ENCODE peak calls at places on chromosome 15, in seven cellular contexts. Q, P, R, D, M, K and O are unnamed samples.

GRCh38 chr15:91068436-91068835 is 31.6 kb upstream of the SV2B start:
- DNase-seq in Q (no peak), P (no peak), R (no peak), D (no peak), M (no peak), K (no peak), O (no peak)

GRCh38 chr15:90003736-90004135 is 2.6 kb downstream of the ZNF710 start:
- DNase-seq in Q (no peak), P (no peak), R (no peak), D (no peak), M (no peak), K (no peak), O (no peak)

GRCh38 chr15:64699767-64700388 is 75.5 kb downstream of the RBPMS2 start:
- DNase-seq in Q (no peak), P (no peak), R (no peak), D (peak), M (peak), K (no peak), O (no peak)

GRCh38 chr15:51093865-51094605 is 671 bp downstream of the TNFAIP8L3 start:
- DNase-seq in Q (peak), P (no peak), R (no peak), D (peak), M (peak), K (no peak), O (peak)

GRCh38 chr15:58517682-58518525 is 86.1 kb downstream of the LIPC start:
- DNase-seq in Q (peak), P (no peak), R (no peak), D (no peak), M (no peak), K (no peak), O (peak)

GRCh38 chr15:60423540-60423939 is 25.8 kb upstream of the ANXA2 start:
- DNase-seq in Q (no peak), P (no peak), R (no peak), D (peak), M (peak), K (no peak), O (no peak)

GRCh38 chr15:35925634-35926380 is 379.8 kb upstream of the DPH6 start:
- DNase-seq in Q (no peak), P (no peak), R (no peak), D (peak), M (peak), K (no peak), O (no peak)

GRCh38 chr15:85741021-85741421 is 53.7 kb downstream of the KLHL25 start:
- DNase-seq in Q (no peak), P (no peak), R (no peak), D (no peak), M (no peak), K (no peak), O (no peak)

GRCh38 chr15:70089692-70089971 is 8.1 kb downstream of the TLE3 start:
- DNase-seq in Q (no peak), P (no peak), R (no peak), D (no peak), M (no peak), K (no peak), O (no peak)

GRCh38 chr15:101051291-101052030 is 132.3 kb downstream of the LRRK1 start:
- DNase-seq in Q (no peak), P (no peak), R (no peak), D (no peak), M (no peak), K (no peak), O (no peak)

GRCh38 chr15:34837246-34838016 is 42.1 kb upstream of the ACTC1 start:
- DNase-seq in Q (no peak), P (no peak), R (no peak), D (peak), M (peak), K (no peak), O (no peak)

GRCh38 chr15:42108189-42108588 is 13.8 kb upstream of the PLA2G4D start:
- DNase-seq in Q (no peak), P (no peak), R (no peak), D (peak), M (peak), K (no peak), O (no peak)

GRCh38 chr15:88918738-88919137 is 5.6 kb upstream of the MFGE8 start:
- DNase-seq in Q (no peak), P (no peak), R (no peak), D (peak), M (peak), K (no peak), O (no peak)

GRCh38 chr15:67082007-67082536 is 16.7 kb downstream of the SMAD3 start:
- DNase-seq in Q (no peak), P (peak), R (no peak), D (no peak), M (no peak), K (no peak), O (no peak)

GRCh38 chr15:71559098-71559497 is 251.3 kb upstream of the NR2E3 start:
- DNase-seq in Q (no peak), P (no peak), R (no peak), D (peak), M (peak), K (no peak), O (no peak)

GRCh38 chr15:48177875-48178611 is at the start of gene MYEF2:
- DNase-seq in Q (peak), P (peak), R (peak), D (peak), M (peak), K (peak), O (peak)

GRCh38 chr15:47548189-47548588 is 169.1 kb upstream of the SEMA6D start:
- DNase-seq in Q (no peak), P (no peak), R (no peak), D (no peak), M (no peak), K (no peak), O (no peak)

GRCh38 chr15:51024735-51025453 is 69.8 kb downstream of the TNFAIP8L3 start:
- DNase-seq in Q (no peak), P (no peak), R (no peak), D (no peak), M (no peak), K (no peak), O (no peak)

GRCh38 chr15:57320543-57321220 is 55.6 kb upstream of the CGNL1 start:
- DNase-seq in Q (no peak), P (no peak), R (no peak), D (peak), M (peak), K (no peak), O (no peak)

GRCh38 chr15:70535071-70535954 is 228.0 kb downstream of the UACA start:
- DNase-seq in Q (peak), P (no peak), R (no peak), D (no peak), M (peak), K (no peak), O (no peak)

GRCh38 chr15:87477759-87478687 is 778.5 kb downstream of the NTRK3 start:
- DNase-seq in Q (no peak), P (no peak), R (no peak), D (peak), M (peak), K (no peak), O (no peak)

GRCh38 chr15:101122806-101123205 is 129.0 kb downstream of the CHSY1 start:
- DNase-seq in Q (no peak), P (no peak), R (no peak), D (no peak), M (no peak), K (no peak), O (no peak)

GRCh38 chr15:79007066-79007465 is 62.2 kb upstream of the CTSH start:
- DNase-seq in Q (no peak), P (peak), R (peak), D (peak), M (peak), K (no peak), O (no peak)

GRCh38 chr15:51750942-51751686 is at the start of gene TMOD2:
- DNase-seq in Q (peak), P (peak), R (no peak), D (peak), M (peak), K (peak), O (no peak)

GRCh38 chr15:74651251-74651741 is 35.7 kb downstream of the CLK3 start:
- DNase-seq in Q (no peak), P (no peak), R (no peak), D (no peak), M (no peak), K (peak), O (no peak)

GRCh38 chr15:100309109-100309983 is 32.4 kb downstream of the ADAMTS17 start:
- DNase-seq in Q (no peak), P (no peak), R (no peak), D (no peak), M (no peak), K (no peak), O (no peak)

GRCh38 chr15:63449711-63450110 is 54.7 kb upstream of the USP3 start:
- DNase-seq in Q (no peak), P (no peak), R (no peak), D (no peak), M (peak), K (no peak), O (no peak)

GRCh38 chr15:74995779-74996765 is 709 bp downstream of the SCAMP5 start:
- DNase-seq in Q (no peak), P (no peak), R (peak), D (no peak), M (no peak), K (peak), O (no peak)

GRCh38 chr15:47523669-47524068 is 193.6 kb upstream of the SEMA6D start:
- DNase-seq in Q (no peak), P (no peak), R (no peak), D (peak), M (peak), K (no peak), O (no peak)

GRCh38 chr15:96142498-96142897 is 188.0 kb upstream of the NR2F2 start:
- DNase-seq in Q (no peak), P (no peak), R (no peak), D (no peak), M (no peak), K (no peak), O (no peak)

GRCh38 chr15:70866982-70867644 is 13.2 kb upstream of the LARP6 start:
- DNase-seq in Q (no peak), P (no peak), R (no peak), D (peak), M (peak), K (no peak), O (no peak)

GRCh38 chr15:62989366-62990055 is 53.0 kb upstream of the TPM1 start:
- DNase-seq in Q (no peak), P (no peak), R (no peak), D (no peak), M (peak), K (no peak), O (no peak)

GRCh38 chr15:70047386-70048195 is 50.1 kb downstream of the TLE3 start:
- DNase-seq in Q (no peak), P (no peak), R (no peak), D (no peak), M (peak), K (no peak), O (no peak)

GRCh38 chr15:42450434-42450790 is 40.5 kb downstream of the ZNF106 start:
- DNase-seq in Q (no peak), P (no peak), R (no peak), D (no peak), M (no peak), K (no peak), O (no peak)

GRCh38 chr15:34964277-34964676 is 5.3 kb downstream of the AQR start:
- DNase-seq in Q (no peak), P (no peak), R (no peak), D (no peak), M (no peak), K (no peak), O (no peak)